ENCODE peak calls at places on chromosomes 13 and 19, in four cellular contexts. I is HepG2, A is K562, R is GM12878. Y is an unnamed sample.

GRCh38 chr13:38255600-38255999 is 94.1 kb upstream of the UFM1 start:
- DNase-seq in I (no peak), A (no peak), R (no peak), Y (no peak)

GRCh38 chr13:73056054-73056962 is 2.5 kb upstream of the KLF5 start:
- DNase-seq in I (peak), A (no peak), R (no peak), Y (no peak)

GRCh38 chr19:42563352-42564210 is 31.1 kb downstream of the CEACAM8 start:
- DNase-seq in I (peak), A (peak), R (no peak), Y (peak)

GRCh38 chr19:572891-573825 is 762 bp downstream of the BSG start:
- DNase-seq in I (no peak), A (no peak), R (no peak), Y (no peak)

GRCh38 chr13:113736258-113736731 is 22.7 kb upstream of the TMEM255B start:
- DNase-seq in I (peak), A (no peak), R (no peak), Y (no peak)

GRCh38 chr19:39996218-39996810 is 546 bp upstream of the ZNF546 start:
- DNase-seq in I (peak), A (peak), R (peak), Y (peak)

GRCh38 chr13:32840840-32841713 is 175.1 kb upstream of the KL start:
- DNase-seq in I (no peak), A (no peak), R (peak), Y (no peak)

GRCh38 chr13:82477436-82477835 is 1404.8 kb downstream of the SLITRK1 start:
- DNase-seq in I (no peak), A (no peak), R (no peak), Y (no peak)

GRCh38 chr19:12676384-12676792 is 5.3 kb downstream of the DHPS start:
- DNase-seq in I (peak), A (peak), R (no peak), Y (peak)

GRCh38 chr13:71378992-71379905 is 487.8 kb downstream of the DACH1 start:
- DNase-seq in I (no peak), A (no peak), R (no peak), Y (no peak)

DNA sequence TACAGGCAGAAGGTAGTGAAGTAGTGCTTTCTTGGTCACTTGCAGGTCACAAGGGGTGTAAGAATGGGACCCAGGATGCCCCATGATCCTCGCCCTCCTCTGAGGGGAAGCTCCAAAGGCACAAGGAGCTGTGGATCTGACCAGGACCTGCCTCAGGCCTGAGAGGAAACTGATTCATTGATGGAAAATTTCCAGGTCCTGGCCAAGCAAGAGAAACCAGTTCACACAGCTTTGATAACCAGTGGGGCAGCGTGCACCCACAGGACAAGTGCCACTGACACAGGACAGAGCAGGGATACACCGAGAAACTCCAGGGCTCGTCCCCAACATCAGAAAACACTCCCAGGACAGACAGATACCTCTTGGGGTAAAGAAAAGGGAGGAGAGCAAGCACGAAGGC is 177.1 kb downstream of the RBM26 start:
- DNase-seq in I (no peak), A (no peak), R (no peak), Y (no peak)
- TF ChIP-seq FOXK2 in I (no peak), A (no peak), R (no peak), Y (no peak)

GRCh38 chr13:40391788-40392187 is 274.7 kb downstream of the FOXO1 start:
- DNase-seq in I (no peak), A (no peak), R (no peak), Y (no peak)

GRCh38 chr13:40387775-40388174 is 278.7 kb downstream of the FOXO1 start:
- DNase-seq in I (no peak), A (no peak), R (no peak), Y (no peak)

GRCh38 chr13:40388617-40389016 is 277.8 kb downstream of the FOXO1 start:
- DNase-seq in I (no peak), A (no peak), R (peak), Y (no peak)

GRCh38 chr13:40389081-40389641 is 277.3 kb downstream of the FOXO1 start:
- DNase-seq in I (no peak), A (no peak), R (peak), Y (no peak)

GRCh38 chr13:40390290-40391008 is 276.0 kb downstream of the FOXO1 start:
- DNase-seq in I (no peak), A (no peak), R (no peak), Y (no peak)
- TF ChIP-seq FOXK2 in I (no peak), A (no peak), R (no peak), Y (no peak)

GRCh38 chr19:51703655-51704515 is 10.8 kb downstream of the SPACA6 start:
- DNase-seq in I (peak), A (peak), R (peak), Y (peak)

GRCh38 chr19:51701468-51702100 is 8.5 kb downstream of the SPACA6 start:
- DNase-seq in I (no peak), A (no peak), R (no peak), Y (no peak)

GRCh38 chr19:51702754-51703654 is 9.9 kb downstream of the SPACA6 start:
- DNase-seq in I (no peak), A (peak), R (no peak), Y (no peak)

GRCh38 chr19:51704601-51705000 is 11.5 kb downstream of the SPACA6 start:
- DNase-seq in I (no peak), A (no peak), R (no peak), Y (no peak)

DNA sequence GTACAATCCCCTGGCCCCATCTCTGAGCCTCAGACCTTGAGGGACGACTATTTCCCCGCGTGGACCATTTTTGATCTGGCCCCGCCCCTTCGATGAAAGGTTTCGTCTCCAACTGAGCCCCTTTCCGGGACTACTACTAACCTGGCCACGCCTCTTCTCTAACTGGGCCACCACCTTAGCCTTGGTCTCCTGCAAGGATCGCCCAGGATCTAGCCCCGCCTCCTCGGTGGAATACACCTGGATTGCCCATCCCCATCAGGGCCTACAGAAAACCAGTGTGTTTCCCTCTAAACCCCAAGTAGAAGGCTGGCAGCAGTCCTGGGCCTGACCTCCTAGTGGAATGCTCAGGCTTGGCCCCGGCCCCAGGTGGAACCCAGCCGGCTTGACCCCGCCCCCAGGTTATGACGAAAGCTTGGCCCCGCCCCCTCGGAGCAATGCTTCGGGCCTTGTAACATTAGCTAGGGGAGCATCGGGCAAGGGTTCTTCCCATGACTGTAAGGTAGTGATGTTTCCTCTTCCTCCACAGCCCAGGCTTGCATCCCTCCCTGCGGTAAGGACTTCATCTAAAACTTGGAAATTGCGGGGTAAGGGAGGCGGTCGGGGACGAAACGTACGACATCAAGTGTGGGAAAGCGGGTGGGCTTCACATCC is 9.1 kb downstream of the SPACA6 start:
- DNase-seq in I (no peak), A (peak), R (no peak), Y (peak)
- TF ChIP-seq FOXK2 in I (no peak), A (no peak), R (no peak), Y (no peak)

DNA sequence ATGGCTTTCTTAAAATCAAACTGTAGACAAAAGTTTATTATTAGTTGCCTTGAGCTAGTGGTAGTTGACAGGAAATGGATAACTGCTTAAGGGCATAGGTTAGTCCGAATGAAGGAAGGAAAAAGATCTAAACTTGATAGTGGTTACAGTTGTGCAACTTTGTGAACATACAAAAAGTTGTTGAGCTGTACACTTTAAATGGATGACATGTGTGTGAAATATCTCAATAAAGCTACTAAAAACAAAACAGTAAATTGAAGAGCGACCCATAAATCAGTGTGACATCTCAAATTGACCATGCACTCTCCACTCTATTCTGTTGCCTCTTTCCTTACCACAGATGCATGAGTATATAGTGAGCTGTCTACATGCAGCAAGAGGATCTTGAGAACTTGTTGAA is 1757.8 kb downstream of the PCDH9 start:
- DNase-seq in I (no peak), A (no peak), R (no peak), Y (peak)
- TF ChIP-seq FOXK2 in I (no peak), A (no peak), R (no peak), Y (peak)

DNA sequence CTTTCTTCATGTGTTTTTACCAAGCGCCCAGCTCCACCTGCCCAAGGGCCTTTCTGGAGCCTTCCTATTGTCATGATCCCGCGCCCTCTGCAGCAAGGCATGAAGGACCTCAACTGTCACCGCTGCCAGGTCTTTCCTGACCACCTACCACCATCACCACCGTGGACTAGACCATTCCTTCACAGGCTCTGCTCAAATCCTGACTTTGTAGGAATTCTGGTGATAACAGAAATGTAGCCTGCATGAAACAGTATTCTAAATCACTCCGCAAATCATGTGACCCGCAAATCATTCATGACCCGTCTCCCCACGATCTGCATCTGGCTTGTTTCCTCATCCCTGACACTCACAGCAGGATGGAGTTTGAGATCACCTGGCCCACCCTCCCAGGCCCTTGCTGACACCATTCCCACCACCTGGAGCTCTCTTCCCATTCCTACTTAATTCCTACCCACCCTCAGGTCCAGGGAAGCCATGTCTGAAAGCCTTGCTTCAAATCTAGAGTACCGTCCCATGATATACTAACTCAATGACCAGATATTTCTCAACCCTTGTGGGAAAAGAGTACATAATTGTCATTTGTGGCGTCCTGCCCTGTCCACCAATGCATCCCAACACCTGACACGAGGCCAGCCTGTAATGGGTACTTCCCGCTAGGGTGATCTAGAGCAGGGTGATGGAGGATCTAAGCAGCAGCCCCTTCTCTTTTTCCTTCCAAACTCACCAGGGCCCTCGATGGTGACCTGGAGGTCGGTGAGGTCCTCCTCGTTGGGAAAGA is 1.3 kb downstream of the UBE2S start:
- DNase-seq in I (no peak), A (no peak), R (no peak), Y (no peak)
- TF ChIP-seq FOXK2 in I (no peak), A (no peak), R (no peak), Y (no peak)

GRCh38 chr19:8322638-8322997 is 1.3 kb downstream of the RPS28 start:
- DNase-seq in I (no peak), A (no peak), R (no peak), Y (no peak)
- TF ChIP-seq FOXK2 in I (no peak), A (no peak), R (no peak), Y (no peak)

GRCh38 chr19:30419581-30420180 is 47.5 kb downstream of the ZNF536 start:
- DNase-seq in I (no peak), A (no peak), R (no peak), Y (no peak)
- TF ChIP-seq FOXK2 in I (no peak), A (no peak), R (no peak), Y (no peak)

GRCh38 chr13:107069107-107069776 is 501.3 kb upstream of the ARGLU1 start:
- DNase-seq in I (no peak), A (no peak), R (no peak), Y (no peak)

GRCh38 chr13:107066355-107066754 is 498.4 kb upstream of the ARGLU1 start:
- DNase-seq in I (no peak), A (no peak), R (no peak), Y (no peak)

DNA sequence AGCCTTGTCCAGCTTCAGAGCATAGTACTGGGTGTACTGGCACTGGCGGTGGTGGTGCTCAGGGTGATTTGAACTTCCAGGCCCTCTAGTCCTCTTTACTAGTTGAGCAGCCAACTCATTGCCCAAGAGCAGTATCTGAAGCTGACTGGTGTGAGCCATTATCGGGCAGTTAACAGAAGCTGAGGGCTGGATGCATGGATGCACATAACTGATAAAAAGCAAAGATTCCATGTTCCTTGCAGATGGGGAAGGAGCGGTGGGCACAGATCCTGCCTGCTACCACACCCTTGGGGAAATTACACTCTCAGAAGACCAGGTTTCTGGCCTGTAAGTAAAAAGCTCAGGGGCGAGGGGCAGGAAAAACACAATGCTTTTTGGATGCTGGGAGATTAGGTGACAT is 499.4 kb upstream of the ARGLU1 start:
- DNase-seq in I (no peak), A (no peak), R (no peak), Y (no peak)
- TF ChIP-seq FOXK2 in I (no peak), A (no peak), R (no peak), Y (no peak)

DNA sequence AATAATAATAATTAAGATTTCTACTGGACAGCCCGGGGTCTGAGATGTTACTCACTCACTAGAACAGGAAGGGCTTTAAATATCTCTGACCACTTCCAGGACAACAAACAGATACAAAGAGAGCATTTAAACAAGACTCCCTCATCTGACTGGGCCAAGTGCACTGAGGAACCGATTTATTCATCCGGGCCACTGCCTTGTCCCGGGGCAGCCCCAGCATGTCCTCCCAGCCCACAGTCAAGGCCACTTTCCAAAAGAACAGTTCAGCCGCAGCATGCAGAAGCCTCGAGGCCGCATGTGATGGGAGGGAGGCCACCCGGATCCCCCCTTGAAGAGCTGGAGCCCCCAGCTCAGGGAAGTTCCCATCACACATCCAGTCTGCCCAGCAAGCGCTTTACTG is 30.5 kb downstream of the MLLT1 start:
- DNase-seq in I (no peak), A (no peak), R (no peak), Y (no peak)
- TF ChIP-seq FOXK2 in I (no peak), A (no peak), R (no peak), Y (no peak)

DNA sequence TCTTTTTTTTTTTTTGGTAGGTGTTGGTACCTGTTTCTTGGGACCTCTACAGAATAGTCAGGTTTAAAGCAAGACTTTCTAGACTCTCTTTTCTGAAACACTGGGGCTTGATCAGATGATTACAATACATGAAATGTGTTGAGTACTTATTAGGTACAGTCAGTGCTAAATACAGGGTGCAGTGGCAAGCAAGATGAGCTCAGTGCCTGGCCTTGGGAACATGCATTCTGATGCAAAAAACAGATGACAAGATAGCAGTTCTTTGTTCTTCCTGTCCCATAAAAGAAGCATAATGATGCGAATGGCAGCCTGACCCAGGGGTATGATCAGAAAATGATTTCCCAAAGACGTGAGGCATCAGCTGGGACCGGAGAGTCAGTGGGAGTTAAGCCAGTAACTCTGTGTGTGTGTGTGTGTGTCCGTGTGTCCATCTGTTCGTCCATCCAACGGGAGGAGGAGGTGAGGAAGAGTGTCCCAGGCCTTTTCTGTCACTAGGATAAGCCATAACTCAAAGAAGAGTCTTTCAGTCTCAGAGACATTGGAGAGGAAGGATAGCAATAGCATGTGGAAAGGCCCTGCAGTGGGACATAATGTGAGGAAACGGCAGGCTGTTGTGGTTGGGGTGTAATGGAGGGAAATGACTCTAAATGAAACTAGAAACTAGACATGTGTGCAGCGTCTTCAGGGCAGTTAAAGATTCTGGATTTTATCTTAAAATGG is 32.2 kb downstream of the SLAIN1 start:
- DNase-seq in I (no peak), A (no peak), R (peak), Y (no peak)
- TF ChIP-seq FOXK2 in I (no peak), A (no peak), R (no peak), Y (no peak)